ENCODE peak calls at places on chromosomes 12 and 14, in nine cellular contexts. W is GM23338, U is MM.1S, M is SK-N-SH, I is PC-3, C is hepatocyte, D is HCT116, P is neural progenitor cell, O is GM23248. K is an unnamed sample.

GRCh38 chr12:93230311-93230689 is 147.4 kb upstream of the NUDT4 start:
- DNase-seq in W (no peak), U (no peak), M (no peak), I (no peak), C (no peak), D (no peak), P (no peak), O (no peak), K (no peak)

GRCh38 chr12:96606646-96607045 is 117.3 kb downstream of the CFAP54 start:
- DNase-seq in W (no peak), U (no peak), M (no peak), I (no peak), C (no peak), D (no peak), P (no peak), O (no peak), K (no peak)

GRCh38 chr14:90616881-90617280 is 199.3 kb downstream of the TTC7B start:
- DNase-seq in W (no peak), U (no peak), M (no peak), I (no peak), C (no peak), D (no peak), P (no peak), O (peak; percentile 7), K (no peak)

GRCh38 chr12:101051901-101052550 is 158.0 kb downstream of the SLC5A8 start:
- DNase-seq in W (no peak), U (no peak), M (peak; percentile 5), I (peak; percentile 81), C (peak; percentile 93), D (peak; percentile 88), P (no peak), O (peak; percentile 92), K (no peak)

GRCh38 chr14:85534435-85534834 is 4.5 kb downstream of the FLRT2 start:
- DNase-seq in W (peak; percentile 45), U (no peak), M (no peak), I (no peak), C (peak; percentile 25), D (no peak), P (peak; percentile 62), O (peak; percentile 58), K (no peak)

GRCh38 chr14:45201908-45202307 is 51.1 kb downstream of the MIS18BP1 start:
- DNase-seq in W (peak; percentile 43), U (peak; percentile 66), M (peak; percentile 3), I (peak; percentile 13), C (peak; percentile 12), D (no peak), P (peak; percentile 12), O (peak; percentile 29), K (peak; percentile 55)

GRCh38 chr14:73463411-73463810 is 5.1 kb upstream of the NUMB start:
- DNase-seq in W (no peak), U (no peak), M (no peak), I (peak; percentile 91), C (peak; percentile 41), D (no peak), P (no peak), O (peak; percentile 99), K (no peak)

GRCh38 chr12:129394416-129394815 is 509.4 kb downstream of the TMEM132D start:
- DNase-seq in W (no peak), U (no peak), M (no peak), I (no peak), C (no peak), D (no peak), P (no peak), O (no peak), K (no peak)

GRCh38 chr12:40054554-40055226 is 51.2 kb downstream of the SLC2A13 start:
- DNase-seq in W (no peak), U (no peak), M (no peak), I (peak; percentile 61), C (peak; percentile 31), D (no peak), P (no peak), O (peak; percentile 93), K (no peak)

GRCh38 chr14:88422919-88423318 is 37.5 kb downstream of the SPATA7 start:
- DNase-seq in W (no peak), U (no peak), M (no peak), I (peak; percentile 79), C (no peak), D (no peak), P (no peak), O (peak; percentile 94), K (no peak)

GRCh38 chr12:118337194-118337838 is 35.4 kb downstream of the TAOK3 start:
- DNase-seq in W (no peak), U (no peak), M (no peak), I (peak; percentile 67), C (no peak), D (no peak), P (no peak), O (peak; percentile 43), K (no peak)

GRCh38 chr12:92764820-92765219 is 62.0 kb downstream of the PLEKHG7 start:
- DNase-seq in W (no peak), U (no peak), M (no peak), I (no peak), C (no peak), D (no peak), P (no peak), O (peak; percentile 22), K (no peak)

GRCh38 chr12:70430400-70430799 is 64.3 kb downstream of the KCNMB4 start:
- DNase-seq in W (no peak), U (no peak), M (no peak), I (no peak), C (no peak), D (no peak), P (no peak), O (no peak), K (no peak)

GRCh38 chr12:27324452-27324999 is 8.1 kb upstream of the BMAL2 start:
- DNase-seq in W (no peak), U (no peak), M (no peak), I (no peak), C (no peak), D (no peak), P (no peak), O (peak; percentile 59), K (no peak)

GRCh38 chr12:132795847-132796246 is 32.8 kb downstream of the GOLGA3 start:
- DNase-seq in W (no peak), U (no peak), M (no peak), I (no peak), C (no peak), D (no peak), P (no peak), O (no peak), K (no peak)

GRCh38 chr14:105944632-105945610 is 418.5 kb downstream of the TMEM121 start:
- DNase-seq in W (peak; percentile 1), U (no peak), M (peak; percentile 85), I (peak; percentile 73), C (no peak), D (peak; percentile 34), P (no peak), O (peak; percentile 9), K (no peak)

DNA sequence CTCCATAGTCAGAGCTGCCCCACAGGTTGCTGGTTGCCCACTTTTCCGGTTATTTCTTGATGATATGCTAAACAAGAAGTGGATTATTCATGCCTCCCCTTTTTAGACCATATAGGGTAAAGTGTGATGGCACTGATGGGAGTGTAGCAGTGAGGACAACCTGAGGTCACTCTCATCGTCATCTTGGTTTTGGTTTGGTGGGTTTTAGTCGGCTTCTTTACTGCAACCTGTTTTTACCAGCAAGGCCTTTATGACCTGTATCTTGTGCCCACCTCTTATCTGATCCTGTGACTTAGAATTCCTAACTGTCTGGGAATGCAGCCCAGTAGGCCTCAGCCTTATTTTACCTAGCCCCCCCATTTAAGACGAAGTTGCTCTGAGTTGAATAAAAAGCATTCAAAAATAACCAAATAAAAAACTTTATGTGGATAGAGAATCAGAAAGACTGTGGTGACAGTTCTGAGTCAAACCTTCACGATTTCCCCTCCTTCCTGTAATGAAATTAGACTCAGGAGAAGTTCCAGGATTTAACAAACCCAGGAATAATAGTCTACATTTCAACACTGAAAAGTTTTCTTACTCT is 144.2 kb downstream of the PAWR start:
- DNase-seq in W (peak; percentile 39), U (no peak), M (no peak), I (peak; percentile 84), C (no peak), D (no peak), P (no peak), O (peak; percentile 25), K (no peak)
- TF ChIP-seq EZH2phosphoT487 in W (no peak), U (no peak), M (no peak), I (no peak), C (no peak), D (no peak), P (no peak), O (no peak), K (no peak)

DNA sequence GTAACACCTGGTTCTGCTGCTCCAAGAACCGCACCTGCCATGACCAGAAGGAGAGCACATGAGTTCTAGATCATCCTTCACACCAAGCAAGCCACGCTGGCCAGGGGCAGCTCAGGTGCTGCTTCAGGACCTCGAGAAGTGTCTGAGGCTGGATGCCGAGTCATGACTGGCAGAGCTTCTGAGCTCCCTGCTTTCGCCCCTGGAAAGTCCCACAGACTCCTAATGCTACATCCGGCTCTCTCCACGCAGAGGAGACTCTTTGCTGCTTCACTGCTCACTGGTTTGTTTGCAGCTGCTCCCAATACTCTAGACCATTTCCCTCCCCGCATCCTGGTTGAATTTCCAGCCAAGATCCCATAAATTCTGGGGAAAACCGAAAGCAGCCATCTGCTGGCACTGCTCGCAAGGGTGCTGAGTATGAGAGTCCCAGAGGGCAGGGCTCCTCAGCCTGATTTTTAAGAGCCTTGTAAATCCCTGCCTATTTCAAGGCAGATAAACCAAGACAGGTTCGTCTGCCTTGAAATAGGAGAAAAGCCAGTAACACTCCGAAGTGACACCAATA is 1.4 kb downstream of the KRT2 start:
- DNase-seq in W (no peak), U (peak; percentile 27), M (no peak), I (peak; percentile 34), C (no peak), D (no peak), P (no peak), O (peak; percentile 24), K (no peak)
- TF ChIP-seq EZH2phosphoT487 in W (no peak), U (no peak), M (no peak), I (no peak), C (no peak), D (no peak), P (no peak), O (no peak), K (no peak)

DNA sequence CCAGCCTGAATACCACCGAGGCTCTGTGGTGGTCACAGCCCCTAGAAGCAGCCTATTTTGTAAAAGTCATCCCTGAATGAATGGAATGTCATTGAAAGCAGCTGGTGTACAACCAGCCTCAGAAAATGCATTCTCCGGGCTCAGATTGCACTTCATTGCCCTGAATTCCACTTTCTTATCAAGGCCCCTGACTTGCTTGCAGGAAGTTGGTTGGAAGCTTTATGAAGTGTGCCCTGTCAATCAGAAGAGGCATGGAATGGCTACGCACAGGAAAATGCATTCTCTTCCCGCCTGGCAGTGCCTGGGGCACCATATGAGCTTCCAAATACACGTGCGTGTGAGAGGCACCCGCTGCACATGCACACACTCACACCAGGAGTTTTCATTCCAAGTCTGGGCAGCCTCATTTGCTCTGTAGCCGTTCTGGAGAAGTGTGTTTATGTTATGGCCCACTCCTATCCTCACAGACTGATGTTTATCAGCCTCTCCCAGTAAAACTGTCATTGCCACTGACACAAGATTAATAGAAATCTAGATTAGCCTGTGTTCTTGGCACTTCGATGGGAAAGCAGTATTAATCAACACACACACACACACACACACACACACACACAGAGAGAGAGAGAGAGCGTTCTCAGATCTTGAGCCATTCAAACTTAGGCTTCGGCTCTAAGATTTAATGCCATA is 63.9 kb downstream of the NUAK1 start:
- DNase-seq in W (no peak), U (no peak), M (peak; percentile 17), I (no peak), C (peak; percentile 28), D (no peak), P (peak; percentile 58), O (no peak), K (no peak)
- TF ChIP-seq EZH2phosphoT487 in W (no peak), U (no peak), M (no peak), I (no peak), C (no peak), D (no peak), P (no peak), O (no peak), K (no peak)

GRCh38 chr14:51996148-51996746 is 6.9 kb downstream of the RTRAF start:
- DNase-seq in W (peak; percentile 56), U (no peak), M (no peak), I (peak; percentile 58), C (peak; percentile 55), D (no peak), P (peak; percentile 32), O (peak; percentile 60), K (peak; percentile 16)
- TF ChIP-seq EZH2phosphoT487 in W (no peak), U (no peak), M (no peak), I (no peak), C (no peak), D (no peak), P (no peak), O (no peak), K (no peak)